ENCODE peak calls at places on chromosomes 6 and 20, in eight cellular contexts. One of them, this sample, is unnamed.
A peak's percentile ranks its signal among the peaks of the same experiment; 100 is the strongest.

GRCh38 chr6:113907107-113907506 is 50.0 kb downstream of the MARCKS start:
- DNase-seq in right cardiac atrium: no peak
- DNase-seq in T follicular helper cell: no peak
- DNase-seq in ecto neural progenitor cell: no peak
- DNase-seq in Caki2: no peak
- DNase-seq in tibial artery: no peak
- DNase-seq in LHCN-M2: no peak
- DNase-seq in SW 1271: no peak
- DNase-seq in this sample: no peak

GRCh38 chr20:41171736-41172295 is 34.5 kb downstream of the PLCG1 start:
- DNase-seq in T follicular helper cell: no peak
- DNase-seq in Caki2: no peak
- DNase-seq in right cardiac atrium: no peak
- DNase-seq in tibial artery: peak; percentile 51
- DNase-seq in LHCN-M2: no peak
- DNase-seq in SW 1271: no peak
- DNase-seq in ecto neural progenitor cell: no peak
- DNase-seq in this sample: peak; percentile 10

GRCh38 chr20:58851221-58851968 is 693 bp upstream of the GNAS-AS1 start:
- DNase-seq in right cardiac atrium: no peak
- DNase-seq in LHCN-M2: no peak
- DNase-seq in Caki2: no peak
- DNase-seq in SW 1271: no peak
- DNase-seq in T follicular helper cell: no peak
- DNase-seq in ecto neural progenitor cell: peak; percentile 50
- DNase-seq in tibial artery: no peak
- DNase-seq in this sample: peak; percentile 68

GRCh38 chr6:140105857-140106256 is 731.4 kb upstream of the CITED2 start:
- DNase-seq in tibial artery: no peak
- DNase-seq in LHCN-M2: peak; percentile 57
- DNase-seq in T follicular helper cell: no peak
- DNase-seq in SW 1271: no peak
- DNase-seq in ecto neural progenitor cell: peak; percentile 45
- DNase-seq in right cardiac atrium: no peak
- DNase-seq in Caki2: peak; percentile 14
- DNase-seq in this sample: peak; percentile 51

GRCh38 chr6:138465007-138465645 is 34.2 kb downstream of the NHSL1 start:
- DNase-seq in ecto neural progenitor cell: no peak
- DNase-seq in right cardiac atrium: no peak
- DNase-seq in LHCN-M2: peak; percentile 97
- DNase-seq in SW 1271: peak; percentile 75
- DNase-seq in tibial artery: no peak
- DNase-seq in Caki2: peak; percentile 72
- DNase-seq in T follicular helper cell: no peak
- DNase-seq in this sample: no peak

GRCh38 chr6:5379647-5380242 is 118.4 kb downstream of the FARS2 start:
- DNase-seq in LHCN-M2: peak; percentile 30
- DNase-seq in SW 1271: no peak
- DNase-seq in T follicular helper cell: no peak
- DNase-seq in right cardiac atrium: no peak
- DNase-seq in ecto neural progenitor cell: no peak
- DNase-seq in tibial artery: no peak
- DNase-seq in Caki2: no peak
- DNase-seq in this sample: peak; percentile 59

GRCh38 chr6:149806127-149806526 is 56.6 kb downstream of the PCMT1 start:
- DNase-seq in ecto neural progenitor cell: no peak
- DNase-seq in LHCN-M2: peak; percentile 3
- DNase-seq in tibial artery: no peak
- DNase-seq in Caki2: no peak
- DNase-seq in T follicular helper cell: no peak
- DNase-seq in SW 1271: no peak
- DNase-seq in right cardiac atrium: no peak
- DNase-seq in this sample: no peak

GRCh38 chr6:42694586-42694985 is 27.8 kb downstream of the PRPH2 start:
- DNase-seq in tibial artery: no peak
- DNase-seq in LHCN-M2: peak; percentile 71
- DNase-seq in Caki2: no peak
- DNase-seq in ecto neural progenitor cell: no peak
- DNase-seq in SW 1271: no peak
- DNase-seq in right cardiac atrium: no peak
- DNase-seq in T follicular helper cell: no peak
- DNase-seq in this sample: no peak

GRCh38 chr20:6051505-6051904 is 2.4 kb downstream of the LRRN4 start:
- DNase-seq in SW 1271: no peak
- DNase-seq in Caki2: peak; percentile 81
- DNase-seq in T follicular helper cell: no peak
- DNase-seq in tibial artery: no peak
- DNase-seq in ecto neural progenitor cell: no peak
- DNase-seq in right cardiac atrium: no peak
- DNase-seq in LHCN-M2: peak; percentile 23
- DNase-seq in this sample: no peak

GRCh38 chr6:159726196-159726917 is 949 bp upstream of the WTAP start:
- DNase-seq in T follicular helper cell: no peak
- DNase-seq in Caki2: no peak
- DNase-seq in SW 1271: no peak
- DNase-seq in ecto neural progenitor cell: no peak
- DNase-seq in right cardiac atrium: no peak
- DNase-seq in LHCN-M2: no peak
- DNase-seq in tibial artery: no peak
- DNase-seq in this sample: no peak

GRCh38 chr6:108582618-108583017 is 21.9 kb downstream of the FOXO3 start:
- DNase-seq in ecto neural progenitor cell: no peak
- DNase-seq in tibial artery: no peak
- DNase-seq in LHCN-M2: no peak
- DNase-seq in right cardiac atrium: no peak
- DNase-seq in SW 1271: no peak
- DNase-seq in Caki2: no peak
- DNase-seq in T follicular helper cell: no peak
- DNase-seq in this sample: no peak

GRCh38 chr6:138235205-138235604 is 16.9 kb upstream of the PBOV1 start:
- DNase-seq in T follicular helper cell: no peak
- DNase-seq in tibial artery: no peak
- DNase-seq in SW 1271: no peak
- DNase-seq in Caki2: no peak
- DNase-seq in LHCN-M2: no peak
- DNase-seq in right cardiac atrium: no peak
- DNase-seq in ecto neural progenitor cell: no peak
- DNase-seq in this sample: no peak